ENCODE peak calls at places on chromosomes 3 and 15, in five cellular contexts. H is HCT116, C is hepatocyte, X is stomach, Y is right atrium auricular region. B is an unnamed sample.

GRCh38 chr3:127894461-127894860 is 20.6 kb upstream of the KBTBD12 start:
- DNase-seq in Y (no peak), H (no peak), X (no peak), C (no peak), B (no peak)

GRCh38 chr3:43865376-43865775 is 174.6 kb downstream of the ABHD5 start:
- DNase-seq in H (no peak), C (no peak), X (no peak), Y (peak), B (no peak)

GRCh38 chr15:94080989-94081605 is 150.3 kb upstream of the MCTP2 start:
- DNase-seq in H (no peak), C (no peak), X (no peak), Y (no peak), B (no peak)

GRCh38 chr3:66039590-66039887 is 821 bp upstream of the MAGI1 start:
- DNase-seq in C (peak), X (peak), Y (peak), H (no peak), B (peak)

GRCh38 chr15:75230524-75231371 is 27.4 kb upstream of the GOLGA6C start:
- DNase-seq in H (no peak), C (no peak), Y (no peak), X (no peak), B (peak)

GRCh38 chr3:54008099-54008498 is 114.3 kb upstream of the CACNA2D3 start:
- DNase-seq in X (no peak), Y (no peak), C (peak), H (no peak), B (no peak)

GRCh38 chr15:40247406-40247971 is 8.6 kb downstream of the PAK6 start:
- DNase-seq in Y (no peak), C (no peak), X (no peak), H (no peak), B (peak)

GRCh38 chr3:149512073-149512782 is 37.7 kb downstream of the TM4SF4 start:
- DNase-seq in X (peak), H (peak), C (peak), Y (peak), B (no peak)

GRCh38 chr15:40691737-40692136 is 3.2 kb upstream of the RAD51 start:
- DNase-seq in Y (no peak), H (no peak), X (no peak), C (no peak), B (no peak)

GRCh38 chr3:137121704-137122314 is 164.0 kb downstream of the IL20RB start:
- DNase-seq in Y (no peak), X (no peak), C (peak), H (peak), B (no peak)

DNA sequence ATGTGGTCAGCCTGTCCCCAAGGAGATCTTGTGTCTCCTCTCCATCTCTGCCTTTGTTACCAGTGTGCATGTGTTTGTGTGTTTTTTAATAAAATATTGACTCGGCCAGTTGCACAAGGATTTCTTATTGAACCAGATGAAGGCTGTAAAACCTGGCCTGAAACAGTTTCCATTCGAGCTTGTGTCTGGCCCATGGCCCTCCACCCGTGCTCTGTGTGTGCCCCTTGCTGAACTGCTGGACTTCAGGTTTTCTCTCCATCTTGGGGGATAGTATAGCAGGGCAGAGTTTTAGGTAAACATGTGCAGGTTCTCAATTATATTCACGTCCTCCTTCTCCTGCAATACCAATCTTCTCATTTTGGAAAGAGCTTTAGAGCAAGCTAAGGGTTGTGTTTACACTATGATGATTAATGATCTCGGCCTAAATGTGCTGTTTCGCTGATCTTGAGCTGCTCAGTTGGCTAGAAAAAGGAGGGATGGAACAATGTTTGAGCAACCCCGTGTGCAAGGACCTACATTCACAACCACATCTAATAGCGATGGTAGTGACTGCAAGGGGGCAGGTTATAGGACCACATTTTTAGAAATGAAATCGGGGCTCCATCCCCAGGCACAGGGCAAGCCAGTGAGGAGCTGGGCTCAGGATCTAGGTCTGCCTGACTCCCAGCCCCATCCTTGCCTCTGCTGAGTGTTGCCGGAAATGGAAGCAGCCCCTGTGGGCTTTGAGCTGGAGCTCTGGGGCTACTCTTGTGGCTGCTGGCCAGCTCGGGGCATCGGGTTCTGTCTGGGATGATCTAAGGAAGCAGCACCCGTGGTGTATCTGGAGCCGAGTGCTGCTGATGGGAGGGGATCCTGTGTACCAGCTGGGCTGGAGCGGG is 47.7 kb downstream of the CMTM6 start:
- DNase-seq in H (no peak), X (peak), Y (no peak), C (no peak), B (no peak)
- H3K27ac ChIP-seq in H (no peak), X (no peak), Y (no peak), C (no peak), B (no peak)

GRCh38 chr15:101246391-101246790 is 5.5 kb downstream of the CHSY1 start:
- DNase-seq in X (no peak), C (no peak), H (no peak), Y (no peak), B (no peak)
- H3K4me3 ChIP-seq in X (no peak), C (no peak), H (no peak), Y (no peak), B (no peak)

GRCh38 chr3:169505577-169506155 is 157.8 kb downstream of the MECOM start:
- DNase-seq in Y (no peak), C (no peak), H (peak), X (no peak), B (no peak)
- TF ChIP-seq CTCF in Y (no peak), C (no peak), H (peak), X (no peak), B (no peak)

DNA sequence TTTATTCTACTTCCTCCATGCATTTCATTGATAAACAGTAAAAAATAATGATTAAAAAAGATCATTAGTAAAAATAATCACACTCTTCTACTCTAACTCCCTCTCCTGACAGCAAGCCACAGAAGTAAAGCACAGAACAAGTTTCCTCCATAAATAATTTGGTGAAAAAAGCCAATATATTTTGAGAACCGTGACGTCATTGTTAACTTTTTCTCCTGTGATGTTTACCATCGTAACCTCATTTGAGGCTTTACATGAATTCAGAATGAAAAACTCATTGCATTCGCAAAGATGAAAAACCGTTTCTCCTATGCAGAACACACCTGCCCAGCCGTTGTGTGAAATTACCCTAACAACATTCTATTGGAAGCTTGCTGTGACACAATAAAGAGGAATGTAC is 120.7 kb downstream of the NSUN3 start:
- DNase-seq in Y (no peak), X (no peak), C (no peak), H (no peak), B (no peak)
- H3K27ac ChIP-seq in Y (no peak), X (no peak), C (no peak), H (no peak), B (no peak)

DNA sequence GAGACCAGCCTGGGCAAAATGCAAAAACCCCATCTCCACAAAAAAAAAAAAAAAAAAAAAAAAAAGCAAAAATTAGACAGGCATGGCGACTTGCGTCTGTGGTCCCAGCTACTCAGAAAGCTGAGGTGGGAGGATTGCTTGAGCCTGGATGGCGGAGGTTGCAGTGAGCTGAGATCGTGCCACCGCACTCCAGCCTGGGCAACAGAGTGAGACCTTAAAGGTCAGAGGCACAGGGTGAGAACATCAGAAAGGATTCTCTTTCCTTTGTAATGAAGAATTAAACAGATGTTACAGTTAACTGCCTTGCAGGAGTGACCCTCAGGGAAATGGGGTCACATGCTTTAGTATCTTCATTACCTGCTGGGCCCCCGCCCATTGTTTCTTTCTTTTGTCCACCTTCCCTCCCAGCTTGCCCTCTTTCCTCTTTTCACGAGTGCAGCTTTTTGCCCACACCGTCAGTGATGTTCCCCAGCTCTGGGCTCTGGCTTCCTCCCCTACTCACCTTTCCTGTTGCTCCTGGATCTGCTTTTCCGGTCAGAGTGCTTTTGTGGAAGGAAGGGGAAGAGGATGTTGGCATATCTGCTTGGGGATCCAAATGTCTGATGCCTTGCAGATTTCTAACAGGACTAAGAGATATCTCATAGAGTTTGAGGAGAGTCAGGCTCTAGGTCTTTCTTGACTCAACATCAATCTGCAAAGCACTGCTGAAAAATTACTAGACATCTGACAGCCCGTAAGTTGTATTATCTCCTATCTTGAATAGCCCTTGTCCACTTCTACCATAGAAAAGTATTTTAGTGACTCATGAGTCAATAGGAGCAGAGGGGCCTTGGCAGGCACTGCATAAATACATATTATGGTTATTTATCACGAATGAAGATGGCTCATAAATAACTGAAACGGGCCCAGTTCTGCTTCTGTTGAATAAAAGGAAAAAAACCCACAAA is 35.6 kb upstream of the NDUFB4 start:
- DNase-seq in Y (no peak), C (no peak), H (no peak), X (no peak), B (no peak)
- H3K4me3 ChIP-seq in Y (no peak), C (no peak), H (no peak), X (no peak), B (no peak)

DNA sequence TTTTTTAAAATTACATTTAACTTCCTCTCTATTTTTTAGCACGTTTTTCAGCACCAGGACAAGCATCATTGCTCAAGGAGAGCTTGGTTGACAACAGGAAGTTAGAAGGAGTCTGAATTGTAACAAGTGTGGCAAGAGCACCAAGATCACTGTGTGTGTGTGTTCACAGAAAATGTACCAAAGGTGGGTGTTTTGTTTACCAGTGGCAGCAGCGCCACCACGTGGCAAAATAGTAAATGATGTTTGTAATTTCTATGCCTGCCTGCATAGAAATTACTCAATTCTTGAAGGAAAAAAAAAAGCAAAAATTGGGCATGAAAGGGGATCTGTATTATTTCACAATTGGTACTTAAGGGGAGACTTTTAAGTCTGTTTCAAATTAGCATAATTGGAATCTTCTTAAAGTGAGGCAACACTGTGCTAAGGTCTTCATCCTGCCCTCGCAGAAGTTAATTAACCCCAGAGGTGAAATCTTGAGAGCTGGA is 7.4 kb upstream of the U2SURP start:
- DNase-seq in C (peak), Y (peak), X (peak), H (peak), B (no peak)
- TF ChIP-seq CTCF in C (peak), Y (peak), X (no peak), H (peak), B (peak)

GRCh38 chr3:12192655-12193484 is 34.2 kb upstream of the TIMP4 start:
- DNase-seq in X (no peak), Y (peak), H (no peak), C (no peak), B (no peak)

GRCh38 chr3:12193485-12194165 is 34.9 kb upstream of the TIMP4 start:
- DNase-seq in Y (peak), X (peak), C (peak), H (peak), B (no peak)

GRCh38 chr3:12194209-12194608 is 35.5 kb upstream of the TIMP4 start:
- DNase-seq in C (peak), X (no peak), Y (no peak), H (peak), B (no peak)

GRCh38 chr3:12195231-12195630 is 36.5 kb upstream of the TIMP4 start:
- DNase-seq in H (no peak), C (no peak), Y (no peak), X (no peak), B (no peak)

DNA sequence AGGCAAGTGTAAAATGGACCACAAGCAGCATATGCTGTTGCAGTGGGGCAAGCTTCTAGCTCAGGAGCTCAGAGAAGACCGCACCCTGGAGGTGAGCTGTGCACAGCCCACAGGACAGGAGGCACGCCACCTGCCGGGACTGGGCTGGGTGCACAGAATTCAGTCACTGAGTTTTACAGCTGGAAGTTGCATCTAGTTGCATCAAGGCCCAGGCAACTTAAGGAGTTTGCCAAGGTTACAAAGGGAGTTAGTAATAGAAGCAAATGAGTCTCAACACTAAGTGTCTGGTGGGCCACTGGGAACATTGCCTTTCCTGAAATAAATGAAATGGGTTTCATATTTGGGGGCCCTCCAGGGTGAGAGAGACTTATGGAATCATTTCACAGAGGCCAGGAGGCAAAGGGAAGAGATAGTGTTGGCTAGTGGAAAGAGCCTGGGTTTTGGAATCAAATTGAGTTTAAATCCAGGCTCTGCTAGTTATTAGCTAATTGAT is 36.0 kb upstream of the TIMP4 start:
- DNase-seq in Y (no peak), X (peak), C (peak), H (peak), B (no peak)
- H3K27ac ChIP-seq in Y (no peak), X (peak), C (peak), H (peak), B (no peak)

GRCh38 chr3:12941495-12942023 is 100.2 kb upstream of the RPL32 start:
- DNase-seq in X (no peak), Y (no peak), H (no peak), C (no peak), B (no peak)
- H3K4me3 ChIP-seq in X (no peak), Y (no peak), H (no peak), C (no peak), B (no peak)

B was measured in kidney.